ENCODE peak calls at places on chromosomes 3 and 15, in four cellular contexts. M is HCT116, T is GM12878, Z is K562. P is an unnamed sample.

GRCh38 chr3:4950948-4951347 is 28.3 kb upstream of the BHLHE40 start:
- DNase-seq in M (no peak), T (no peak), Z (no peak), P (no peak)

GRCh38 chr15:34182942-34183341 is 27.0 kb downstream of the KATNBL1 start:
- DNase-seq in M (no peak), T (no peak), Z (no peak), P (peak; percentile 94)

GRCh38 chr3:195803309-195803908 is 8.3 kb downstream of the MUC4 start:
- DNase-seq in M (no peak), T (no peak), Z (peak; percentile 44), P (no peak)

GRCh38 chr3:47011371-47011770 is 31.9 kb downstream of the NBEAL2 start:
- DNase-seq in M (no peak), T (no peak), Z (no peak), P (no peak)

GRCh38 chr15:88255496-88256171 is 905 bp downstream of the NTRK3 start:
- DNase-seq in M (no peak), T (no peak), Z (no peak), P (peak; percentile 82)

GRCh38 chr3:39166932-39167532 is 13.6 kb upstream of the CSRNP1 start:
- DNase-seq in M (no peak), T (no peak), Z (no peak), P (no peak)

GRCh38 chr3:43882976-43883680 is 192.4 kb downstream of the ABHD5 start:
- DNase-seq in M (no peak), T (no peak), Z (no peak), P (no peak)

GRCh38 chr3:149971403-149972075 is 844 bp upstream of the PFN2 start:
- DNase-seq in M (peak; percentile 49), T (no peak), Z (peak; percentile 12), P (peak; percentile 76)

GRCh38 chr15:52112203-52112750 is 298 bp downstream of the BCL2L10 start:
- DNase-seq in M (no peak), T (no peak), Z (no peak), P (no peak)

GRCh38 chr15:65189102-65189740 is 4.1 kb upstream of the CLPX start:
- DNase-seq in M (peak; percentile 63), T (no peak), Z (peak; percentile 67), P (peak; percentile 23)

GRCh38 chr3:162769559-162769958 is 1273.0 kb downstream of the OTOL1 start:
- DNase-seq in M (no peak), T (no peak), Z (no peak), P (no peak)

GRCh38 chr15:62306851-62307504 is 141.9 kb upstream of the C2CD4B start:
- DNase-seq in M (peak; percentile 68), T (no peak), Z (peak; percentile 70), P (peak; percentile 70)

GRCh38 chr15:43150171-43150929 is 17.0 kb downstream of the TMEM62 start:
- DNase-seq in M (no peak), T (no peak), Z (no peak), P (no peak)

GRCh38 chr15:101127503-101128076 is 124.3 kb downstream of the CHSY1 start:
- DNase-seq in M (peak; percentile 15), T (peak; percentile 82), Z (no peak), P (no peak)

GRCh38 chr3:144229973-144230372 is 258.4 kb downstream of the DIPK2A start:
- DNase-seq in M (no peak), T (no peak), Z (no peak), P (no peak)

GRCh38 chr15:73522011-73522410 is 79.0 kb downstream of the REC114 start:
- DNase-seq in M (no peak), T (no peak), Z (no peak), P (no peak)

GRCh38 chr15:63109498-63110290 is 12.0 kb upstream of the LACTB start:
- DNase-seq in M (no peak), T (no peak), Z (peak; percentile 92), P (no peak)

GRCh38 chr3:149534082-149534481 is 59.6 kb downstream of the TM4SF4 start:
- DNase-seq in M (no peak), T (no peak), Z (no peak), P (no peak)

GRCh38 chr3:14231998-14232501 is 53.4 kb downstream of the LSM3 start:
- DNase-seq in M (no peak), T (no peak), Z (no peak), P (no peak)

GRCh38 chr3:14235896-14236295 is 57.3 kb downstream of the LSM3 start:
- DNase-seq in M (no peak), T (no peak), Z (no peak), P (no peak)

GRCh38 chr3:14235003-14235876 is 56.6 kb downstream of the LSM3 start:
- DNase-seq in M (no peak), T (no peak), Z (peak; percentile 72), P (no peak)

GRCh38 chr3:14237431-14237830 is 58.8 kb downstream of the LSM3 start:
- DNase-seq in M (no peak), T (no peak), Z (no peak), P (no peak)

DNA sequence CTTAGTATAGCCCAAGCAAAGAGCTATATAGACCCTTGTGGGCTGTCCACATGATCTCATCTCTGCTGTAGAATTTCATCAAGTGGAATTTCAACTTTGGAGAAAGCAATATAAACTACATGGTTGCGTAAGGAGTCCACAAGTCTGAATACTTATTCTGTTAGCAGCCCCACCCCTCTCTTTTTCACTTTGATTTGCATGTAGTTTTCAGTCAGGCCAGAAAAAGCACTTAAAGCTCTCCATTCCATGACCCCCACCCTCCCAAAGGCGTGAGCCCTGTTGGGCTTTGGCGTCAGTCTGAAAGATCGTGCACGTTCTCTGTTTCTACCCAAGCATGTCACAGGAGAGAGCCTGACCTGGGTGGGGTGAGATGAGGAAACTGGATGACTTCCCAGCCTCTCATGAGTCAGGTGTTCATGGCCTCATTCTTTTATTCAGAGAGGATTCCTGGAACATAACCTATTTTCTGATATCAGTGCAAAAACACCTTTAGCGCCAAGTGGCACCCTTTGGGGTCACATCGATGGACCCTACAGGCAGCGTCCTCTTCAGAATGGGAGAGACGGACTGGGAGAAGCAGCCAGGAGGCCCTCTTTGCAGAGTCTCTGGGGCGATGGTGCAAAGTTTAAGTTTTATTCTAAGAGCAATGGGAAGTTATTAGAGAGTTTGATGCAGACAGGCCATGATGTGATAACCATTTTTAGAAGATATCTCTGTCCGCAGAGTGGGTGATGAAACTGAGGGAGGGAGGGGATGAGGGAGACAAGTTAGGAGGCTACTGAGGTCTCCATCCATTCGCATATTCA is 55.8 kb downstream of the LSM3 start:
- DNase-seq in M (no peak), T (no peak), Z (peak; percentile 73), P (no peak)
- TF ChIP-seq JUND in M (no peak), T (no peak), Z (peak; percentile 32), P (no peak)

DNA sequence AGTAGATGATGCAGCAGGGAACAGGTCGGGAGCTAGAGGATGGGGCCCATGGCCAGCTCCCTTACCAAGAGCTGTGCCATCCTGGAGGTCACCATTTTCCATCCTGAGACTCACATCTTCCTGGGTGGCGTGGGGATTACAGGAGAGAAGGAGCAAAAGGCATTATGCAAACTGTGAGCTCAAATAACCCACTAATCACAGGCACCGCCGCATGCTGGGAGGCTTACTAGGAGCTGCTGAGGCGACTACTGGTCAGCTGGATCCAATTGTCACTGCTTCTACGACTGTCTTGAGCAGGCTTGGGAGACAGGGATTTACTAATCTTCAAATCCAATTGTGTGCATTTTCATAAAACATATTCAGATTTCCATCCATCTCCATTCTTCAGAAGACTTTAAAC is 12.5 kb upstream of the KBTBD12 start:
- DNase-seq in M (no peak), T (no peak), Z (no peak), P (no peak)
- TF ChIP-seq JUND in M (no peak), T (no peak), Z (no peak), P (no peak)

GRCh38 chr15:68436680-68437079 is 4.7 kb upstream of the ITGA11 start:
- DNase-seq in M (no peak), T (no peak), Z (no peak), P (no peak)
- TF ChIP-seq JUND in M (no peak), T (no peak), Z (no peak), P (no peak)

GRCh38 chr15:90059208-90059985 is 42.9 kb downstream of the IDH2 start:
- DNase-seq in M (no peak), T (peak; percentile 97), Z (peak; percentile 76), P (no peak)

GRCh38 chr15:90054618-90055097 is 47.6 kb downstream of the IDH2 start:
- DNase-seq in M (no peak), T (no peak), Z (no peak), P (no peak)

GRCh38 chr15:90055182-90055581 is 47.1 kb downstream of the IDH2 start:
- DNase-seq in M (no peak), T (no peak), Z (no peak), P (peak; percentile 63)

GRCh38 chr15:90060797-90061196 is 41.5 kb downstream of the IDH2 start:
- DNase-seq in M (no peak), T (no peak), Z (peak; percentile 27), P (no peak)

DNA sequence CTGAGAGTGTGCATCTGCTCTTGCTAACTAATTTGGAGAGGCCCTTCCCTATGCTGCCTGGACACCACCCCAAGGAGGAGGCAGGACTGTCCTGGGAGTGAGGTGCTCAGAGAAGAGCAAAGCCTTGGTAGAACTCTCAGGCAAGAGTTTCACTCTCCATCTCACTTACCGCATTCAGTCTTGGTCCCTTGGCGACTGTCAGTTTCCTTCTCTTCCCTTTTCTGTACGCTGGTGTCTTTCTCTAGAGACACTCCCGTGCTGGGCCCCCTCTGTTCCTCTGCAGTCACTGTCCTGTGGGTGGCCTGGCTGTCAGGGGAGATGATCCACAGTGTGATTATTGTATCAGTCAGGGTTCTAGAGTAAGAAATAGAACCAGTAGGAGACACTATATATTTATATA is 44.0 kb downstream of the IDH2 start:
- DNase-seq in M (no peak), T (peak; percentile 43), Z (no peak), P (no peak)
- TF ChIP-seq JUND in M (no peak), T (no peak), Z (no peak), P (no peak)

DNA sequence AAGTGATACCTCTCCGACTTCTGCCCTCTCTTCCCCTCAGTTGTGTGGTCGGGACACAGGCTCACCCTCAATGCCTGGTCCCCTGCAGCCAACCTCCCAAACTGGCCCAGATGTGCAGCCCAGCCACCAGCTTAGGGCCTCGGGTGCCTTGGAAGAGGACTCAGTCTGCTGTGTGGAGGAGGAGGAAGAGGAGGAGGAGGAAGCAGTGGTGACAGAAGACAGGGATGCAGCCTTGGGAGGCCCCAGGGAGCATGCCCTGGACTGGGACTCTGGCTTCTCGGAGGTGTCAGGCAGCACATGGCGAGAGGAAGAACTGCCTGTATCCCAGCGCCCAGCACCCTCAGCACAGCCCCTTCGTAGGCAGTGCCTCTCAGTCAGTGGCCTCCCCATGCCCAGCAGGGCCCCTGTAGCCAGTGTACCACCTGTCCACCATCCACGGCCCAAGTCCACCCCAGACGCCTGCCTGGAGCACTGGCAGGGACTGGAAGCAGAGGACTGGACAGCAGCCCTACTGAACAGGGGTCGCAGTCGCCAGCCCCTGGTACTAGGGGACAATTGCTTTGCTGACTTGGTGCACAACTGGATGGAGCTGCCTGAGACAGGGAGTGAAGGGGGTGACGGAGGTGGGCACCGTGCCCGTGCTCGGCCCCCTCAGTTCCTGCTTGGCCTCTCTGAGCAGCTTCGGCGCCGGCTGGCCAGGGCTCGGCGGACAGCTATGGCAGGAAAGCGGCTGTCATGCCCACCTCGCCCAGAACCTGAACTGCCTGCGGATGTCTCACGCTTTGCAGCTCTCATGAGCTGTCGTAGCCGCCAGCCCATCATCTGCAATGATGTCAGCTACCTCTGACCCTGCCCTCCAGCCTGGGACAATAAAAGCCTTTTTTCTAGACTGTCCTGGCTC is 1.3 kb downstream of the INKA1 start:
- DNase-seq in M (no peak), T (no peak), Z (no peak), P (no peak)
- TF ChIP-seq JUND in M (no peak), T (no peak), Z (no peak), P (no peak)